ENCODE peak calls at places on chromosomes 2 and 18, in ten cellular contexts. G is GM23248, T is AG04449, B is GM12865, L is foreskin fibroblast, K is body of pancreas, F is right cardiac atrium, M is K562, X is pancreas, R is HL-60. O is an unnamed sample.

GRCh38 chr2:64609229-64609994 is 44.3 kb downstream of the SERTAD2 start:
- DNase-seq in G (peak; percentile 84), T (no peak), B (peak; percentile 87), L (peak; percentile 65), K (peak; percentile 75), F (peak; percentile 90), M (peak; percentile 82), X (peak; percentile 85), R (peak; percentile 40), O (peak; percentile 34)

GRCh38 chr18:58962331-58962730 is 97.7 kb downstream of the ZNF532 start:
- DNase-seq in G (no peak), T (no peak), B (no peak), L (no peak), K (no peak), F (no peak), M (no peak), X (no peak), R (no peak), O (no peak)

GRCh38 chr2:234051374-234052070 is 1.0 kb downstream of the SPP2 start:
- DNase-seq in G (peak; percentile 41), T (no peak), B (no peak), L (peak; percentile 54), K (no peak), F (no peak), M (no peak), X (no peak), R (no peak), O (no peak)

GRCh38 chr2:240374085-240374907 is 61.2 kb upstream of the GPC1 start:
- DNase-seq in G (peak; percentile 96), T (peak; percentile 83), B (no peak), L (peak; percentile 97), K (peak; percentile 58), F (peak; percentile 85), M (no peak), X (peak; percentile 64), R (no peak), O (peak; percentile 91)

GRCh38 chr18:652131-652530 is 5.3 kb upstream of the TYMS start:
- DNase-seq in G (no peak), T (no peak), B (no peak), L (no peak), K (no peak), F (no peak), M (no peak), X (no peak), R (no peak), O (no peak)

GRCh38 chr2:190786404-190787166 is 94.0 kb upstream of the GLS start:
- DNase-seq in G (no peak), T (no peak), B (no peak), L (no peak), K (peak; percentile 27), F (peak; percentile 45), M (no peak), X (no peak), R (no peak), O (no peak)

GRCh38 chr18:79857082-79857661 is 59.4 kb downstream of the KCNG2 start:
- DNase-seq in G (peak; percentile 48), T (no peak), B (no peak), L (peak; percentile 31), K (peak; percentile 44), F (no peak), M (no peak), X (no peak), R (no peak), O (no peak)

GRCh38 chr2:125073440-125073839 is 1048.4 kb downstream of the CNTNAP5 start:
- DNase-seq in G (no peak), T (no peak), B (no peak), L (no peak), K (no peak), F (no peak), M (no peak), X (no peak), R (no peak), O (no peak)

GRCh38 chr18:28041366-28041765 is 135.6 kb downstream of the CDH2 start:
- DNase-seq in G (peak; percentile 87), T (no peak), B (no peak), L (no peak), K (no peak), F (no peak), M (no peak), X (no peak), R (no peak), O (no peak)

GRCh38 chr18:48942086-48942485 is 8.7 kb downstream of the SMAD7 start:
- DNase-seq in G (peak; percentile 38), T (no peak), B (no peak), L (no peak), K (no peak), F (peak; percentile 41), M (no peak), X (no peak), R (no peak), O (no peak)
- H3K4me3 ChIP-seq in G (peak overlapping the region; percentile 47), T (no peak overlapping the region), B (no peak overlapping the region), L (no peak overlapping the region), K (no peak overlapping the region), F (peak overlapping the region; percentile 63), M (no peak overlapping the region), X (peak overlapping the region; percentile 17), R (no peak overlapping the region), O (no peak overlapping the region)

DNA sequence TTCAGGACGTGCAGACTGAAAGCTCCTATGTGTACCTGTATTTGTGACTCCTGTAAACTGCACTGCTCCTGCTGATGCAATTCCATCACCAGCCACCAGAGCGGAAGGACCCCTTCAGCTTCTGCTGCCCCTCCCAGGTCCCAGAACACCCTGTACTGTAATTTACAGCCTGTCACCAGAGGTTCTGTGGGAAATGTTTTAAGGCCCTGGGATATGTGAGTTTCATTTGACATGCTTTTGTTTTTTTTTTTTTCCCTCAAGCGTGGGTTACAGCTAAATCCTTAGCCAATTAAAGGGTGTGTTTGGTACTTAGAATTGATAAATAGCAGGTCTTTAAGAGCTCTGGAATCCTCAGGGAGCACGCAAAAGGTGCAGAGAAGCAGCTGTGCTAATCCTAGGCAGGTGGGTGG is 79.4 kb downstream of the KCTD1 start:
- DNase-seq in G (no peak), T (no peak), B (peak; percentile 69), L (no peak), K (peak; percentile 38), F (no peak), M (peak; percentile 69), X (no peak), R (no peak), O (no peak)
- H3K4me3 ChIP-seq in G (no peak overlapping the region), T (no peak overlapping the region), B (no peak overlapping the region), L (no peak overlapping the region), K (no peak overlapping the region), F (no peak overlapping the region), M (no peak overlapping the region), X (no peak overlapping the region), R (no peak overlapping the region), O (no peak overlapping the region)

GRCh38 chr2:227643990-227644551 is 22.5 kb upstream of the SCYGR5 start:
- DNase-seq in G (no peak), T (no peak), B (peak; percentile 11), L (no peak), K (no peak), F (no peak), M (no peak), X (no peak), R (no peak), O (no peak)
- H3K4me3 ChIP-seq in G (no peak overlapping the region), T (no peak overlapping the region), B (no peak overlapping the region), L (no peak overlapping the region), K (no peak overlapping the region), F (no peak overlapping the region), M (no peak overlapping the region), X (no peak overlapping the region), R (no peak overlapping the region), O (no peak overlapping the region)

GRCh38 chr2:208502288-208502687 is 95.7 kb downstream of the PTH2R start:
- DNase-seq in G (no peak), T (no peak), B (no peak), L (no peak), K (no peak), F (no peak), M (no peak), X (no peak), R (no peak), O (no peak)
- H3K4me3 ChIP-seq in G (no peak overlapping the region), T (no peak overlapping the region), B (no peak overlapping the region), L (no peak overlapping the region), K (no peak overlapping the region), F (no peak overlapping the region), M (no peak overlapping the region), X (no peak overlapping the region), R (no peak overlapping the region), O (no peak overlapping the region)

DNA sequence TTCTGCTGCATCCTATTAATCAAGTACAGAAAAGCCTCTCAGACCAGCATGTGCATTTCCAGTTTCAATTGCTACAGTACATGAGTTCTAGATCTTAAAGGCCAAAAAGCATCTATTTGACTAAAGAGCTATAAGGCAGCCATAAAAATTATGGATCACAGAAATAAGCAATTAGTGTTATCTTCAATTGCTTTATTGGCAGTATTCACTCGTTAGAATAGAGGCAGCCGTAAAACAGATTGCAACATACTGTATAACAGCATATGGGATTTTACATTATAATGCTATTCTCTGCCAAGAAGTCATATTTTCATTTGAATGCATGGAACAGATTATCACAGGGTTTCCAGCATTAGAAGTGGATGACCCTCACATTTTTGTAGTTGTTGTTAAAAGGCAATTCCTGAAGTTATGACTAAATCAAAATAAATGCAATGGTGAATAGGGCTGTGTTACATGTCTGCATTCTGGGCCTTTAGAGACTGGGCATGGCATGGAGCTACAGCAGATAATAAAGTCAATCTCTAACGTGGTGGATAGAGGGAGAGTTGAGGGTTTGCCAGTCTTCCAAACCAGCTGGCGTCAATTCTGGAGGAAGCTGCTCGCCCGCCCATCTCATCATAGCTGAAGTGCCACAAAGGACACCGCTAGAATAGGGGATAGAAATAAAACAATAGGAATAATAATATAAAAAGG is 155.5 kb upstream of the VRK2 start:
- DNase-seq in G (peak; percentile 29), T (peak; percentile 41), B (no peak), L (peak; percentile 59), K (no peak), F (no peak), M (no peak), X (no peak), R (no peak), O (no peak)
- H3K4me3 ChIP-seq in G (no peak overlapping the region), T (no peak overlapping the region), B (no peak overlapping the region), L (no peak overlapping the region), K (no peak overlapping the region), F (no peak overlapping the region), M (no peak overlapping the region), X (no peak overlapping the region), R (no peak overlapping the region), O (no peak overlapping the region)

DNA sequence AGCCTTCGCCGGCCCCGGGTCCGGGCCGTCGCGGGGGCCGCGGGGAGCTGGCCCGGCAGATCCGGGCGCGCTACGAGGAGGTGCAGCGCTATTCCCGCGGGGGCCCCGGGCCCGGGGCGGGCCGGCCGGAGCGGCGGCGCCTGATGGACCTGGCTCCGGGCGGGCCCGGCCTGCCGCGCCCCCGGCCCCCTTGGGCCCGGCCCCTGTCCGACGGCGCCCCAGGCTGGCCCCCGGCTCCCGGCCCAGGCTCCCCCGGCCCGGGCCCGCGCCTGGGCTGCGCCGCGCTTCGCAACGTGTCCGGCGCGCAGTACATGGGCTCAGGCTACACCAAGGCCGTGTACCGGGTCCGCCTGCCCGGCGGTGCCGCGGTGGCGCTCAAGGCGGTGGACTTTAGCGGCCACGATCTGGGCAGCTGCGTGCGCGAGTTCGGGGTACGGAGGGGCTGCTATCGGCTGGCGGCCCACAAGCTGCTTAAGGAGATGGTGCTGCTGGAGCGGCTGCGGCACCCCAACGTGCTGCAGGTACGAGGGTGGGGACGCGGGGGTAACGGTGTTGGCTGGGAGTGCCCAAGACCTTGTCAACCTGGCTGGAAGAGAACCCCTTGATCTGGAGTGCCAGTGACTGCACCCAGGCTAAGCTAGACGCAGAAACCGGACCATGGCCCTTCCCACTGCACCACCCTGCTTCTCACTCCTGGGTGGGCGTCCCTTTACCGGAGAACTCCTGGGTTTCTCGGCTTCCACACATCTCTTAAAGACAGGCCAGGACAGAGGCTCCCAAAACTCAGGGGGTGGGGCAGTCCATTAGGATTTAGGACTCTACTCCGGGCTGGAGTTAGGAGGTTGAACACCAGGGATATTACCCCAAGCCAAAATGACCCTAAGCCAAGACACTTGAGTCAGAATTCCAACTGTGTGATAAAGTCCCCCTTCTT is 764 bp downstream of the PKDCC start:
- DNase-seq in G (peak; percentile 70), T (no peak), B (no peak), L (peak; percentile 59), K (peak; percentile 42), F (peak; percentile 74), M (no peak), X (peak; percentile 79), R (no peak), O (no peak)
- H3K4me3 ChIP-seq in G (peak overlapping the region; percentile 70), T (peak overlapping the region; percentile 76), B (no peak overlapping the region), L (peak overlapping the region; percentile 59), K (peak overlapping the region; percentile 28), F (peak overlapping the region; percentile 94), M (peak overlapping the region; percentile 32), X (peak overlapping the region; percentile 65), R (no peak overlapping the region), O (peak overlapping the region; percentile 74)